ENCODE peak calls at places on chromosomes 7 and 10, in ten cellular contexts. U, D, Y, O, E, H, X, K, Q and M are unnamed samples.

GRCh38 chr10:103507235-103508191 is 14.0 kb downstream of the NEURL1 start:
- DNase-seq in U (no peak), D (no peak), Y (no peak), O (no peak), E (no peak), H (no peak), X (no peak), K (no peak), Q (no peak), M (no peak)

GRCh38 chr7:147858421-147858820 is 732.1 kb upstream of the C7orf33 start:
- DNase-seq in U (no peak), D (no peak), Y (no peak), O (no peak), E (no peak), H (no peak), X (no peak), K (no peak), Q (no peak), M (no peak)

GRCh38 chr10:71064413-71065118 is 147.8 kb upstream of the UNC5B start:
- DNase-seq in U (no peak), D (no peak), Y (no peak), O (no peak), E (peak; percentile 11), H (no peak), X (no peak), K (no peak), Q (peak; percentile 11), M (no peak)

GRCh38 chr7:112888781-112889180 is 98.6 kb upstream of the TMEM168 start:
- DNase-seq in U (no peak), D (peak; percentile 56), Y (no peak), O (no peak), E (no peak), H (no peak), X (no peak), K (no peak), Q (no peak), M (no peak)

GRCh38 chr10:47160967-47161366 is 139.0 kb upstream of the GDF10 start:
- DNase-seq in U (no peak), D (no peak), Y (no peak), O (no peak), E (no peak), H (peak; percentile 22), X (no peak), K (no peak), Q (no peak), M (no peak)

GRCh38 chr7:106065560-106066500 is 46.3 kb downstream of the SYPL1 start:
- DNase-seq in U (peak; percentile 54), D (peak; percentile 64), Y (no peak), O (no peak), E (no peak), H (peak; percentile 42), X (peak; percentile 44), K (no peak), Q (no peak), M (no peak)

GRCh38 chr7:129843982-129844840 is 108.5 kb downstream of the UBE2H start:
- DNase-seq in U (no peak), D (no peak), Y (peak; percentile 44), O (no peak), E (peak; percentile 43), H (peak; percentile 33), X (no peak), K (no peak), Q (peak; percentile 32), M (no peak)

GRCh38 chr7:38858281-38858884 is 50.6 kb downstream of the VPS41 start:
- DNase-seq in U (no peak), D (peak; percentile 63), Y (no peak), O (no peak), E (peak; percentile 66), H (peak; percentile 33), X (peak; percentile 50), K (no peak), Q (peak; percentile 22), M (no peak)

GRCh38 chr10:128808921-128809440 is 658.1 kb upstream of the MGMT start:
- DNase-seq in U (no peak), D (no peak), Y (no peak), O (no peak), E (no peak), H (no peak), X (no peak), K (no peak), Q (no peak), M (no peak)